ENCODE peak calls at places on chromosomes 4 and X, in nine cellular contexts. R is upper lobe of left lung, U is thyroid gland, D is HepG2, A is sigmoid colon, W is gastrocnemius medialis, L is transverse colon, E is HCT116, X is Peyer's patch. H is an unnamed sample.

GRCh38 chr4:21664355-21664754 is 284.2 kb downstream of the KCNIP4 start:
- DNase-seq in L (no peak), A (no peak), U (no peak), D (no peak), E (no peak), R (no peak), X (no peak), W (no peak), H (no peak)

GRCh38 chr4:143700420-143701352 is at the start of gene FREM3:
- DNase-seq in L (no peak), X (no peak), U (peak), W (no peak), R (peak), A (no peak), D (no peak), E (no peak), H (no peak)

GRCh38 chr4:47528651-47529050 is 43.6 kb downstream of the ATP10D start:
- DNase-seq in E (no peak), L (no peak), W (no peak), D (no peak), R (no peak), A (no peak), X (no peak), U (no peak), H (no peak)

GRCh38 chr4:86957214-86957613 is 22.4 kb downstream of the AFF1 start:
- DNase-seq in U (no peak), W (no peak), D (no peak), E (no peak), A (no peak), R (no peak), L (no peak), X (no peak), H (no peak)

GRCh38 chr4:185341377-185341776 is 54.3 kb downstream of the LRP2BP start:
- DNase-seq in A (no peak), L (no peak), U (no peak), E (no peak), X (no peak), R (no peak), D (no peak), W (no peak), H (no peak)

GRCh38 chr4:89539374-89539773 is 231.8 kb upstream of the GPRIN3 start:
- DNase-seq in R (no peak), D (no peak), A (no peak), E (no peak), U (no peak), L (no peak), X (no peak), W (no peak), H (no peak)

GRCh38 chrX:103608305-103608963 is 671 bp downstream of the TCEAL3 start:
- DNase-seq in R (peak), X (no peak), D (no peak), A (no peak), U (peak), W (peak), E (no peak), L (no peak), H (no peak)

GRCh38 chr4:84848432-84848831 is 118.1 kb downstream of the WDFY3 start:
- DNase-seq in X (no peak), L (no peak), A (no peak), D (no peak), R (no peak), W (no peak), U (no peak), E (no peak), H (no peak)

GRCh38 chr4:83320548-83320947 is 14.1 kb downstream of the HPSE start:
- DNase-seq in L (peak), U (peak), X (no peak), D (no peak), R (peak), A (peak), W (peak), E (no peak), H (no peak)

GRCh38 chr4:138875886-138876608 is 139.5 kb upstream of the NOCT start:
- DNase-seq in D (no peak), W (no peak), A (no peak), U (no peak), R (no peak), L (no peak), X (no peak), E (peak), H (no peak)

GRCh38 chr4:98484031-98484430 is 174.4 kb downstream of the TSPAN5 start:
- DNase-seq in X (no peak), W (no peak), U (no peak), R (no peak), D (no peak), E (no peak), L (no peak), A (no peak), H (no peak)

GRCh38 chrX:16772460-16772859 is 13.8 kb upstream of the TXLNG start:
- DNase-seq in D (peak), A (no peak), W (no peak), U (no peak), E (peak), X (no peak), R (no peak), L (no peak), H (no peak)

GRCh38 chrX:37545066-37545465 is 26.4 kb upstream of the LANCL3 start:
- DNase-seq in W (no peak), R (peak), U (no peak), X (no peak), E (no peak), A (no peak), D (no peak), L (no peak), H (no peak)

GRCh38 chrX:37543324-37543723 is 28.1 kb upstream of the LANCL3 start:
- DNase-seq in D (no peak), W (no peak), L (no peak), X (no peak), E (no peak), A (peak), R (no peak), U (no peak), H (no peak)

GRCh38 chrX:37541991-37542390 is 29.5 kb upstream of the LANCL3 start:
- DNase-seq in W (no peak), U (no peak), X (no peak), R (no peak), D (no peak), L (no peak), A (no peak), E (no peak), H (no peak)

GRCh38 chrX:37542791-37543190 is 28.7 kb upstream of the LANCL3 start:
- DNase-seq in E (no peak), U (no peak), L (no peak), W (no peak), R (no peak), X (no peak), D (no peak), A (no peak), H (no peak)
- TF ChIP-seq CTCF in E (no peak), U (no peak), L (no peak), W (no peak), R (no peak), X (no peak), D (no peak), A (no peak), H (no peak)

DNA sequence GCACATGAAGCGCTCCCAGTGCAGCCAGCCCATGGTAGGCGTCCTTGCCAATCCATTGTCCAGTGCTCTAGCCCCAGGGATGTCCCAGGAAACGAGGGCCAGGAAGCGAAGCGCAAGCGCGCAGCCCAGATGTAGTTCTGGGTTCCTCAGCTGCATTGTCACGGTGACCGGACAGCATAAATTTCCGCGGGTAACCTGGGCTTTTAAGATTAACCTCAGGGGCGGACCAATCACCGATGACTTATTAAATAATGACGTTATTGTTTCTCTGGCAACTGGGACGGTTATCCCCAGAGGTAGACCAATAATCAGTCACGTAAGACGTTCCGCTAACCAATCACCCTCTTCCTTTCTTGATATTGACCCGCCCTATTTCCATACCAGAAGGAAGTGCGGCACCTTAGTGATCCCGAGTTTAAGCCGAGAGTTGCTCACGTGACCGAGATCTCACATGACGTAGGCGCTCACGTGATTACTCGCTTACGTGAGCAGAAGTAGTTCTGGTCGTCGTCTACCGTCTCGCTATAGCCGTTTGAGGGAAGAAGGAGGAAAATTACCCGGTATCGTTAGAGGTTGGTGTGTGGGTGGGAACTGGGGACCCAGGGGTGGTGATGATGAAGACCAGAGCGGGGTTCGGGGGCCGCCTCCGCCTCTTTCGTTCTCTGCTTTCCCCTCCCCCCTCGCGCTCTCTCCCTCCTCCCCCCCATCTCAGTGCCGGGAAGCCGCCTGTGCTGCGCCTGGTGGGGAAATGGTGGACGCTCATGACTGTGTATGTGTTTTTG is at the start of the genes GLA and HNRNPH2:
- DNase-seq in X (peak), E (peak), D (peak), W (peak), U (peak), R (peak), L (peak), A (peak), H (peak)
- TF ChIP-seq POLR2A in X (peak), E (peak), D (peak), W (peak), U (peak), R (peak), L (peak), A (peak), H (no peak)

GRCh38 chrX:18899796-18900380 is 84.0 kb downstream of the PHKA2 start:
- DNase-seq in D (no peak), X (no peak), U (no peak), E (no peak), L (no peak), A (no peak), W (no peak), R (peak), H (no peak)
- TF ChIP-seq CTCF in D (peak), X (no peak), U (peak), E (peak), L (no peak), A (no peak), W (no peak), R (peak), H (no peak)

GRCh38 chr4:126023946-126024345 is 709.2 kb downstream of the FAT4 start:
- DNase-seq in D (no peak), A (no peak), W (no peak), R (no peak), E (no peak), X (no peak), L (no peak), U (no peak), H (no peak)

DNA sequence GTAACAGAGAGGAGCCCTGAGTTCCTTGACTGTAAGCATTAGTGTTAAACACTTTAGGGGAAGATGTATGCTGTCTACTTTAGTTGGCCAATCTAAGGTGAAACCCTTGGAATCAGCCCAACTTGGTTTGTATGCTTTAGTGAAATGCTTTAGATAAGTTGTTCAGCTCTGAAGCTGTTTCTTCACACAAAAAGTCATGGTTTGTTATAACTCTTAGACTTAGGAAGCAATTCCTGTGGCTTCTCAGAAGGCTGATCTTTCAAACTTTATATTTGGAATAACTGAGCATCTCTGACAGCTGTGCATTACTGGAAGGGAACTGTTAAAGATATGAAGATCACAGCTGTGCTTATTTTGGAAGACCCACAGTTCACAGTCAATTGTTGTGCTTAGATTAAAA is 714.1 kb downstream of the FAT4 start:
- DNase-seq in L (no peak), X (no peak), D (no peak), U (no peak), R (no peak), E (no peak), A (no peak), W (no peak), H (no peak)
- TF ChIP-seq POLR2A in L (no peak), X (no peak), D (no peak), U (no peak), R (no peak), E (no peak), A (no peak), W (no peak), H (no peak)

GRCh38 chrX:1537031-1537715 is at the start of gene P2RY8:
- DNase-seq in X (peak), D (peak), E (no peak), A (peak), W (peak), R (peak), U (peak), L (peak), H (peak)
- TF ChIP-seq CTCF in X (peak), D (peak), E (no peak), A (no peak), W (no peak), R (no peak), U (no peak), L (no peak), H (no peak)